ENCODE peak calls at places on chromosomes 2 and 18, in nine cellular contexts. One of them, this sample, is unnamed.

GRCh38 chr18:3319399-3319798 is 57.5 kb downstream of the MYL12B start:
- DNase-seq in tibial artery: no peak
- DNase-seq in activated naive CD4-positive, alpha-beta T cell: no peak
- DNase-seq in lower lobe of right lung: no peak
- DNase-seq in T-helper 1 cell: no peak
- DNase-seq in activated CD4-positive, alpha-beta T cell treated with anti-CD3 and anti-CD28 coated beads for 1 hour: no peak
- DNase-seq in Right ventricle myocardium superior: no peak
- DNase-seq in thoracic aorta: no peak
- DNase-seq in putamen: no peak
- DNase-seq in this sample: no peak

GRCh38 chr18:21303913-21304312 is 61.9 kb downstream of the GREB1L start:
- DNase-seq in tibial artery: no peak
- DNase-seq in activated naive CD4-positive, alpha-beta T cell: no peak
- DNase-seq in lower lobe of right lung: no peak
- DNase-seq in T-helper 1 cell: no peak
- DNase-seq in activated CD4-positive, alpha-beta T cell treated with anti-CD3 and anti-CD28 coated beads for 1 hour: no peak
- DNase-seq in Right ventricle myocardium superior: no peak
- DNase-seq in thoracic aorta: no peak
- DNase-seq in putamen: no peak
- DNase-seq in this sample: no peak

GRCh38 chr2:24231461-24231881 is 56.6 kb downstream of the FAM228A start:
- DNase-seq in tibial artery: no peak
- DNase-seq in activated naive CD4-positive, alpha-beta T cell: no peak
- DNase-seq in lower lobe of right lung: no peak
- DNase-seq in T-helper 1 cell: no peak
- DNase-seq in activated CD4-positive, alpha-beta T cell treated with anti-CD3 and anti-CD28 coated beads for 1 hour: no peak
- DNase-seq in Right ventricle myocardium superior: no peak
- DNase-seq in thoracic aorta: no peak
- DNase-seq in putamen: peak
- DNase-seq in this sample: no peak

GRCh38 chr2:23390152-23390551 is 5.2 kb downstream of the KLHL29 start:
- DNase-seq in tibial artery: no peak
- DNase-seq in activated naive CD4-positive, alpha-beta T cell: no peak
- DNase-seq in lower lobe of right lung: no peak
- DNase-seq in T-helper 1 cell: no peak
- DNase-seq in activated CD4-positive, alpha-beta T cell treated with anti-CD3 and anti-CD28 coated beads for 1 hour: no peak
- DNase-seq in Right ventricle myocardium superior: no peak
- DNase-seq in thoracic aorta: no peak
- DNase-seq in putamen: no peak
- DNase-seq in this sample: no peak

GRCh38 chr2:235144291-235144690 is 192.5 kb downstream of the SH3BP4 start:
- DNase-seq in tibial artery: no peak
- DNase-seq in activated naive CD4-positive, alpha-beta T cell: no peak
- DNase-seq in lower lobe of right lung: no peak
- DNase-seq in T-helper 1 cell: no peak
- DNase-seq in activated CD4-positive, alpha-beta T cell treated with anti-CD3 and anti-CD28 coated beads for 1 hour: no peak
- DNase-seq in Right ventricle myocardium superior: no peak
- DNase-seq in thoracic aorta: no peak
- DNase-seq in putamen: no peak
- DNase-seq in this sample: peak

GRCh38 chr2:99883356-99883867 is 259.0 kb downstream of the AFF3 start:
- DNase-seq in tibial artery: no peak
- DNase-seq in activated naive CD4-positive, alpha-beta T cell: no peak
- DNase-seq in lower lobe of right lung: no peak
- DNase-seq in T-helper 1 cell: no peak
- DNase-seq in activated CD4-positive, alpha-beta T cell treated with anti-CD3 and anti-CD28 coated beads for 1 hour: no peak
- DNase-seq in Right ventricle myocardium superior: no peak
- DNase-seq in thoracic aorta: no peak
- DNase-seq in putamen: no peak
- DNase-seq in this sample: no peak

GRCh38 chr2:197184959-197185586 is 125.5 kb downstream of the ANKRD44 start:
- DNase-seq in tibial artery: peak
- DNase-seq in activated naive CD4-positive, alpha-beta T cell: no peak
- DNase-seq in lower lobe of right lung: peak
- DNase-seq in T-helper 1 cell: no peak
- DNase-seq in activated CD4-positive, alpha-beta T cell treated with anti-CD3 and anti-CD28 coated beads for 1 hour: no peak
- DNase-seq in Right ventricle myocardium superior: peak
- DNase-seq in thoracic aorta: peak
- DNase-seq in putamen: no peak
- DNase-seq in this sample: no peak

GRCh38 chr18:12554796-12555388 is 103.0 kb downstream of the SPIRE1 start:
- DNase-seq in tibial artery: no peak
- DNase-seq in activated naive CD4-positive, alpha-beta T cell: no peak
- DNase-seq in lower lobe of right lung: no peak
- DNase-seq in T-helper 1 cell: no peak
- DNase-seq in activated CD4-positive, alpha-beta T cell treated with anti-CD3 and anti-CD28 coated beads for 1 hour: no peak
- DNase-seq in Right ventricle myocardium superior: no peak
- DNase-seq in thoracic aorta: no peak
- DNase-seq in putamen: no peak
- DNase-seq in this sample: no peak

GRCh38 chr2:1936411-1936980 is 192.2 kb upstream of the PXDN start:
- DNase-seq in tibial artery: no peak
- DNase-seq in activated naive CD4-positive, alpha-beta T cell: no peak
- DNase-seq in lower lobe of right lung: no peak
- DNase-seq in T-helper 1 cell: no peak
- DNase-seq in activated CD4-positive, alpha-beta T cell treated with anti-CD3 and anti-CD28 coated beads for 1 hour: no peak
- DNase-seq in Right ventricle myocardium superior: no peak
- DNase-seq in thoracic aorta: no peak
- DNase-seq in putamen: no peak
- DNase-seq in this sample: peak

GRCh38 chr2:83069724-83070123 is 1389.4 kb downstream of the SUCLG1 start:
- DNase-seq in tibial artery: no peak
- DNase-seq in activated naive CD4-positive, alpha-beta T cell: no peak
- DNase-seq in lower lobe of right lung: no peak
- DNase-seq in T-helper 1 cell: no peak
- DNase-seq in activated CD4-positive, alpha-beta T cell treated with anti-CD3 and anti-CD28 coated beads for 1 hour: no peak
- DNase-seq in Right ventricle myocardium superior: no peak
- DNase-seq in thoracic aorta: no peak
- DNase-seq in putamen: no peak
- DNase-seq in this sample: no peak

GRCh38 chr2:191412353-191412752 is 167.1 kb downstream of the MYO1B start:
- DNase-seq in tibial artery: no peak
- DNase-seq in activated naive CD4-positive, alpha-beta T cell: no peak
- DNase-seq in lower lobe of right lung: no peak
- DNase-seq in T-helper 1 cell: no peak
- DNase-seq in activated CD4-positive, alpha-beta T cell treated with anti-CD3 and anti-CD28 coated beads for 1 hour: no peak
- DNase-seq in Right ventricle myocardium superior: no peak
- DNase-seq in thoracic aorta: no peak
- DNase-seq in putamen: no peak
- DNase-seq in this sample: no peak

GRCh38 chr2:136185991-136186771 is 68.2 kb upstream of the CXCR4 start:
- DNase-seq in tibial artery: no peak
- DNase-seq in activated naive CD4-positive, alpha-beta T cell: no peak
- DNase-seq in lower lobe of right lung: no peak
- DNase-seq in T-helper 1 cell: no peak
- DNase-seq in activated CD4-positive, alpha-beta T cell treated with anti-CD3 and anti-CD28 coated beads for 1 hour: no peak
- DNase-seq in Right ventricle myocardium superior: no peak
- DNase-seq in thoracic aorta: no peak
- DNase-seq in putamen: peak
- DNase-seq in this sample: no peak

GRCh38 chr2:63926800-63927199 is 85.1 kb downstream of the UGP2 start:
- DNase-seq in tibial artery: no peak
- DNase-seq in activated naive CD4-positive, alpha-beta T cell: no peak
- DNase-seq in lower lobe of right lung: no peak
- DNase-seq in T-helper 1 cell: no peak
- DNase-seq in activated CD4-positive, alpha-beta T cell treated with anti-CD3 and anti-CD28 coated beads for 1 hour: no peak
- DNase-seq in Right ventricle myocardium superior: no peak
- DNase-seq in thoracic aorta: no peak
- DNase-seq in putamen: no peak
- DNase-seq in this sample: no peak

GRCh38 chr2:120625865-120626560 is 109.7 kb upstream of the GLI2 start:
- DNase-seq in tibial artery: peak
- DNase-seq in activated naive CD4-positive, alpha-beta T cell: no peak
- DNase-seq in lower lobe of right lung: peak
- DNase-seq in T-helper 1 cell: no peak
- DNase-seq in activated CD4-positive, alpha-beta T cell treated with anti-CD3 and anti-CD28 coated beads for 1 hour: no peak
- DNase-seq in Right ventricle myocardium superior: no peak
- DNase-seq in thoracic aorta: peak
- DNase-seq in putamen: no peak
- DNase-seq in this sample: no peak

GRCh38 chr18:75714766-75715165 is 287.3 kb upstream of the SMIM21 start:
- DNase-seq in tibial artery: no peak
- DNase-seq in activated naive CD4-positive, alpha-beta T cell: no peak
- DNase-seq in lower lobe of right lung: no peak
- DNase-seq in T-helper 1 cell: no peak
- DNase-seq in activated CD4-positive, alpha-beta T cell treated with anti-CD3 and anti-CD28 coated beads for 1 hour: no peak
- DNase-seq in Right ventricle myocardium superior: no peak
- DNase-seq in thoracic aorta: no peak
- DNase-seq in putamen: no peak
- DNase-seq in this sample: no peak

GRCh38 chr18:51857989-51858388 is 482.0 kb upstream of the DCC start:
- DNase-seq in tibial artery: no peak
- DNase-seq in activated naive CD4-positive, alpha-beta T cell: no peak
- DNase-seq in lower lobe of right lung: no peak
- DNase-seq in T-helper 1 cell: no peak
- DNase-seq in activated CD4-positive, alpha-beta T cell treated with anti-CD3 and anti-CD28 coated beads for 1 hour: no peak
- DNase-seq in Right ventricle myocardium superior: no peak
- DNase-seq in thoracic aorta: no peak
- DNase-seq in putamen: no peak
- DNase-seq in this sample: no peak

GRCh38 chr2:235605306-235605998 is 111.6 kb downstream of the AGAP1 start:
- DNase-seq in tibial artery: peak
- DNase-seq in activated naive CD4-positive, alpha-beta T cell: no peak
- DNase-seq in lower lobe of right lung: peak
- DNase-seq in T-helper 1 cell: no peak
- DNase-seq in activated CD4-positive, alpha-beta T cell treated with anti-CD3 and anti-CD28 coated beads for 1 hour: no peak
- DNase-seq in Right ventricle myocardium superior: peak
- DNase-seq in thoracic aorta: peak
- DNase-seq in putamen: peak
- DNase-seq in this sample: peak

GRCh38 chr2:129253461-129253812 is 726.0 kb upstream of the RAB6C start:
- DNase-seq in tibial artery: no peak
- DNase-seq in activated naive CD4-positive, alpha-beta T cell: no peak
- DNase-seq in lower lobe of right lung: no peak
- DNase-seq in T-helper 1 cell: no peak
- DNase-seq in activated CD4-positive, alpha-beta T cell treated with anti-CD3 and anti-CD28 coated beads for 1 hour: no peak
- DNase-seq in Right ventricle myocardium superior: no peak
- DNase-seq in thoracic aorta: no peak
- DNase-seq in putamen: no peak
- DNase-seq in this sample: no peak

GRCh38 chr2:62284980-62285379 is 89.1 kb downstream of the B3GNT2 start:
- DNase-seq in tibial artery: no peak
- DNase-seq in activated naive CD4-positive, alpha-beta T cell: no peak
- DNase-seq in lower lobe of right lung: no peak
- DNase-seq in T-helper 1 cell: no peak
- DNase-seq in activated CD4-positive, alpha-beta T cell treated with anti-CD3 and anti-CD28 coated beads for 1 hour: no peak
- DNase-seq in Right ventricle myocardium superior: no peak
- DNase-seq in thoracic aorta: no peak
- DNase-seq in putamen: no peak
- DNase-seq in this sample: no peak

GRCh38 chr2:12720181-12720580 is 3.4 kb downstream of the TRIB2 start:
- DNase-seq in tibial artery: no peak
- DNase-seq in activated naive CD4-positive, alpha-beta T cell: no peak
- DNase-seq in lower lobe of right lung: no peak
- DNase-seq in T-helper 1 cell: no peak
- DNase-seq in activated CD4-positive, alpha-beta T cell treated with anti-CD3 and anti-CD28 coated beads for 1 hour: no peak
- DNase-seq in Right ventricle myocardium superior: no peak
- DNase-seq in thoracic aorta: no peak
- DNase-seq in putamen: no peak
- DNase-seq in this sample: no peak

GRCh38 chr2:129008055-129008880 is 689.6 kb upstream of the HS6ST1 start:
- DNase-seq in tibial artery: no peak
- DNase-seq in activated naive CD4-positive, alpha-beta T cell: no peak
- DNase-seq in lower lobe of right lung: no peak
- DNase-seq in T-helper 1 cell: no peak
- DNase-seq in activated CD4-positive, alpha-beta T cell treated with anti-CD3 and anti-CD28 coated beads for 1 hour: no peak
- DNase-seq in Right ventricle myocardium superior: no peak
- DNase-seq in thoracic aorta: no peak
- DNase-seq in putamen: no peak
- DNase-seq in this sample: no peak

GRCh38 chr2:207854484-207855386 is 85.0 kb upstream of the FZD5 start:
- DNase-seq in tibial artery: no peak
- DNase-seq in activated naive CD4-positive, alpha-beta T cell: no peak
- DNase-seq in lower lobe of right lung: no peak
- DNase-seq in T-helper 1 cell: no peak
- DNase-seq in activated CD4-positive, alpha-beta T cell treated with anti-CD3 and anti-CD28 coated beads for 1 hour: no peak
- DNase-seq in Right ventricle myocardium superior: no peak
- DNase-seq in thoracic aorta: no peak
- DNase-seq in putamen: no peak
- DNase-seq in this sample: no peak

GRCh38 chr2:28707592-28707991 is 44.0 kb upstream of the PPP1CB start:
- DNase-seq in tibial artery: no peak
- DNase-seq in activated naive CD4-positive, alpha-beta T cell: no peak
- DNase-seq in lower lobe of right lung: no peak
- DNase-seq in T-helper 1 cell: no peak
- DNase-seq in activated CD4-positive, alpha-beta T cell treated with anti-CD3 and anti-CD28 coated beads for 1 hour: no peak
- DNase-seq in Right ventricle myocardium superior: no peak
- DNase-seq in thoracic aorta: no peak
- DNase-seq in putamen: peak
- DNase-seq in this sample: no peak

GRCh38 chr18:32469190-32469611 is 1.5 kb downstream of the GAREM1 start:
- DNase-seq in tibial artery: peak
- DNase-seq in activated naive CD4-positive, alpha-beta T cell: no peak
- DNase-seq in lower lobe of right lung: peak
- DNase-seq in T-helper 1 cell: no peak
- DNase-seq in activated CD4-positive, alpha-beta T cell treated with anti-CD3 and anti-CD28 coated beads for 1 hour: no peak
- DNase-seq in Right ventricle myocardium superior: peak
- DNase-seq in thoracic aorta: no peak
- DNase-seq in putamen: peak
- DNase-seq in this sample: no peak

GRCh38 chr2:1132328-1132964 is 181.8 kb downstream of the SNTG2 start:
- DNase-seq in tibial artery: no peak
- DNase-seq in activated naive CD4-positive, alpha-beta T cell: no peak
- DNase-seq in lower lobe of right lung: no peak
- DNase-seq in T-helper 1 cell: no peak
- DNase-seq in activated CD4-positive, alpha-beta T cell treated with anti-CD3 and anti-CD28 coated beads for 1 hour: no peak
- DNase-seq in Right ventricle myocardium superior: no peak
- DNase-seq in thoracic aorta: no peak
- DNase-seq in putamen: no peak
- DNase-seq in this sample: no peak

GRCh38 chr2:159872353-159872752 is 74.3 kb upstream of the CD302 start:
- DNase-seq in tibial artery: no peak
- DNase-seq in activated naive CD4-positive, alpha-beta T cell: no peak
- DNase-seq in lower lobe of right lung: no peak
- DNase-seq in T-helper 1 cell: no peak
- DNase-seq in activated CD4-positive, alpha-beta T cell treated with anti-CD3 and anti-CD28 coated beads for 1 hour: no peak
- DNase-seq in Right ventricle myocardium superior: no peak
- DNase-seq in thoracic aorta: no peak
- DNase-seq in putamen: no peak
- DNase-seq in this sample: no peak

GRCh38 chr18:21900594-21901352 is 160.2 kb downstream of the MIB1 start:
- DNase-seq in tibial artery: no peak
- DNase-seq in activated naive CD4-positive, alpha-beta T cell: no peak
- DNase-seq in lower lobe of right lung: no peak
- DNase-seq in T-helper 1 cell: no peak
- DNase-seq in activated CD4-positive, alpha-beta T cell treated with anti-CD3 and anti-CD28 coated beads for 1 hour: no peak
- DNase-seq in Right ventricle myocardium superior: no peak
- DNase-seq in thoracic aorta: no peak
- DNase-seq in putamen: no peak
- DNase-seq in this sample: no peak

This sample was measured in lower leg skin.